ENCODE peak calls at places on chromosome 14, in six cellular contexts. One of them, this sample, is unnamed.
A peak's percentile ranks its signal among the peaks of the same experiment; 100 is the strongest.

GRCh38 chr14:44369401-44370123 is 137.5 kb downstream of the FSCB start:
- DNase-seq in breast epithelium: no peak
- DNase-seq in esophagus muscularis mucosa: no peak
- DNase-seq in cardiac muscle cell: peak; percentile 3
- DNase-seq in mammary epithelial cell: peak; percentile 39
- DNase-seq in GM23338: peak; percentile 8
- DNase-seq in this sample: no peak

GRCh38 chr14:25111061-25111601 is 61.2 kb upstream of the STXBP6 start:
- DNase-seq in GM23338: peak; percentile 25
- DNase-seq in cardiac muscle cell: no peak
- DNase-seq in esophagus muscularis mucosa: no peak
- DNase-seq in breast epithelium: peak; percentile 25
- DNase-seq in mammary epithelial cell: peak; percentile 89
- DNase-seq in this sample: peak; percentile 94

GRCh38 chr14:68987653-68988036 is 8.5 kb upstream of the ACTN1 start:
- DNase-seq in GM23338: peak; percentile 78
- DNase-seq in breast epithelium: no peak
- DNase-seq in mammary epithelial cell: no peak
- DNase-seq in cardiac muscle cell: no peak
- DNase-seq in esophagus muscularis mucosa: no peak
- DNase-seq in this sample: no peak

GRCh38 chr14:23862513-23862912 is 91.1 kb upstream of the DHRS4 start:
- DNase-seq in GM23338: no peak
- DNase-seq in breast epithelium: no peak
- DNase-seq in cardiac muscle cell: no peak
- DNase-seq in mammary epithelial cell: no peak
- DNase-seq in esophagus muscularis mucosa: no peak
- DNase-seq in this sample: no peak

GRCh38 chr14:75514673-75515630 is 7.3 kb upstream of the BATF start:
- DNase-seq in breast epithelium: no peak
- DNase-seq in GM23338: peak; percentile 60
- DNase-seq in mammary epithelial cell: peak; percentile 12
- DNase-seq in esophagus muscularis mucosa: peak; percentile 92
- DNase-seq in cardiac muscle cell: no peak
- DNase-seq in this sample: peak; percentile 16

GRCh38 chr14:99363616-99364290 is 91.8 kb upstream of the BCL11B start:
- DNase-seq in mammary epithelial cell: no peak
- DNase-seq in breast epithelium: no peak
- DNase-seq in cardiac muscle cell: no peak
- DNase-seq in GM23338: peak; percentile 44
- DNase-seq in esophagus muscularis mucosa: no peak
- DNase-seq in this sample: no peak

GRCh38 chr14:33201116-33201515 is 262.4 kb downstream of the NPAS3 start:
- DNase-seq in mammary epithelial cell: no peak
- DNase-seq in GM23338: no peak
- DNase-seq in cardiac muscle cell: no peak
- DNase-seq in breast epithelium: no peak
- DNase-seq in esophagus muscularis mucosa: no peak
- DNase-seq in this sample: no peak

GRCh38 chr14:100285021-100285912 is 21.0 kb downstream of the SLC25A29 start:
- DNase-seq in GM23338: peak; percentile 85
- DNase-seq in esophagus muscularis mucosa: no peak
- DNase-seq in cardiac muscle cell: peak; percentile 81
- DNase-seq in mammary epithelial cell: peak; percentile 50
- DNase-seq in breast epithelium: no peak
- DNase-seq in this sample: no peak

GRCh38 chr14:100019156-100019882 is 45.9 kb upstream of the EVL start:
- DNase-seq in mammary epithelial cell: no peak
- DNase-seq in cardiac muscle cell: peak; percentile 62
- DNase-seq in esophagus muscularis mucosa: no peak
- DNase-seq in breast epithelium: no peak
- DNase-seq in GM23338: peak; percentile 20
- DNase-seq in this sample: no peak

GRCh38 chr14:70735043-70735442 is 74.3 kb downstream of the MAP3K9 start:
- DNase-seq in cardiac muscle cell: peak; percentile 79
- DNase-seq in esophagus muscularis mucosa: no peak
- DNase-seq in breast epithelium: no peak
- DNase-seq in GM23338: no peak
- DNase-seq in mammary epithelial cell: no peak
- DNase-seq in this sample: peak; percentile 25

GRCh38 chr14:68789002-68789797 is 3.7 kb downstream of the ZFP36L1 start:
- DNase-seq in mammary epithelial cell: peak; percentile 59
- DNase-seq in cardiac muscle cell: peak; percentile 64
- DNase-seq in breast epithelium: peak; percentile 78
- DNase-seq in esophagus muscularis mucosa: no peak
- DNase-seq in GM23338: peak; percentile 71
- DNase-seq in this sample: no peak

GRCh38 chr14:103721334-103722120 is 5.9 kb downstream of the ZFYVE21 start:
- DNase-seq in mammary epithelial cell: peak; percentile 94
- DNase-seq in cardiac muscle cell: no peak
- DNase-seq in GM23338: no peak
- DNase-seq in esophagus muscularis mucosa: no peak
- DNase-seq in breast epithelium: peak; percentile 80
- DNase-seq in this sample: no peak

GRCh38 chr14:47211263-47211662 is 464.1 kb downstream of the MDGA2 start:
- DNase-seq in mammary epithelial cell: no peak
- DNase-seq in esophagus muscularis mucosa: no peak
- DNase-seq in breast epithelium: no peak
- DNase-seq in cardiac muscle cell: no peak
- DNase-seq in GM23338: no peak
- DNase-seq in this sample: no peak

GRCh38 chr14:24121210-24121609 is 6.5 kb upstream of the NRL start:
- DNase-seq in cardiac muscle cell: no peak
- DNase-seq in mammary epithelial cell: no peak
- DNase-seq in breast epithelium: no peak
- DNase-seq in GM23338: no peak
- DNase-seq in esophagus muscularis mucosa: no peak
- DNase-seq in this sample: no peak

GRCh38 chr14:20630340-20631022 is 11.0 kb downstream of the OR6S1 start:
- DNase-seq in esophagus muscularis mucosa: no peak
- DNase-seq in GM23338: peak; percentile 85
- DNase-seq in cardiac muscle cell: peak; percentile 40
- DNase-seq in mammary epithelial cell: peak; percentile 73
- DNase-seq in breast epithelium: no peak
- DNase-seq in this sample: no peak

GRCh38 chr14:56087824-56088571 is 30.2 kb upstream of the PELI2 start:
- DNase-seq in GM23338: no peak
- DNase-seq in breast epithelium: no peak
- DNase-seq in cardiac muscle cell: peak; percentile 27
- DNase-seq in esophagus muscularis mucosa: no peak
- DNase-seq in mammary epithelial cell: no peak
- DNase-seq in this sample: peak; percentile 8

GRCh38 chr14:103073367-103073875 is 10.6 kb upstream of the LBHD2 start:
- DNase-seq in breast epithelium: no peak
- DNase-seq in esophagus muscularis mucosa: peak; percentile 91
- DNase-seq in mammary epithelial cell: no peak
- DNase-seq in cardiac muscle cell: no peak
- DNase-seq in GM23338: no peak
- DNase-seq in this sample: no peak

GRCh38 chr14:31045501-31046080 is 19.4 kb upstream of the STRN3 start:
- DNase-seq in cardiac muscle cell: no peak
- DNase-seq in breast epithelium: no peak
- DNase-seq in mammary epithelial cell: no peak
- DNase-seq in GM23338: no peak
- DNase-seq in esophagus muscularis mucosa: no peak
- DNase-seq in this sample: no peak

GRCh38 chr14:71647086-71647784 is 285.0 kb upstream of the RGS6 start:
- DNase-seq in breast epithelium: no peak
- DNase-seq in GM23338: peak; percentile 95
- DNase-seq in esophagus muscularis mucosa: no peak
- DNase-seq in cardiac muscle cell: no peak
- DNase-seq in mammary epithelial cell: peak; percentile 64
- DNase-seq in this sample: no peak

GRCh38 chr14:85187521-85187920 is 342.4 kb upstream of the FLRT2 start:
- DNase-seq in esophagus muscularis mucosa: no peak
- DNase-seq in breast epithelium: no peak
- DNase-seq in cardiac muscle cell: no peak
- DNase-seq in GM23338: no peak
- DNase-seq in mammary epithelial cell: peak; percentile 15
- DNase-seq in this sample: no peak

GRCh38 chr14:93013368-93013719 is 90.4 kb downstream of the CHGA start:
- DNase-seq in cardiac muscle cell: no peak
- DNase-seq in esophagus muscularis mucosa: no peak
- DNase-seq in breast epithelium: no peak
- DNase-seq in mammary epithelial cell: peak; percentile 34
- DNase-seq in GM23338: no peak
- DNase-seq in this sample: no peak
- H3K4me3 ChIP-seq in cardiac muscle cell: no peak overlapping the region
- H3K4me3 ChIP-seq in esophagus muscularis mucosa: no peak overlapping the region
- H3K4me3 ChIP-seq in breast epithelium: no peak overlapping the region
- H3K4me3 ChIP-seq in mammary epithelial cell: no peak overlapping the region
- H3K4me3 ChIP-seq in GM23338: no peak overlapping the region
- H3K4me3 ChIP-seq in this sample: no peak overlapping the region

GRCh38 chr14:89613260-89614008 is 196.4 kb upstream of the FOXN3 start:
- DNase-seq in mammary epithelial cell: no peak
- DNase-seq in esophagus muscularis mucosa: no peak
- DNase-seq in breast epithelium: no peak
- DNase-seq in cardiac muscle cell: no peak
- DNase-seq in GM23338: no peak
- DNase-seq in this sample: no peak
- H3K4me3 ChIP-seq in mammary epithelial cell: no peak overlapping the region
- H3K4me3 ChIP-seq in esophagus muscularis mucosa: no peak overlapping the region
- H3K4me3 ChIP-seq in breast epithelium: no peak overlapping the region
- H3K4me3 ChIP-seq in cardiac muscle cell: no peak overlapping the region
- H3K4me3 ChIP-seq in GM23338: peak overlapping the region; percentile 15
- H3K4me3 ChIP-seq in this sample: no peak overlapping the region

GRCh38 chr14:64715146-64715627 is 11.0 kb downstream of the PLEKHG3 start:
- DNase-seq in mammary epithelial cell: no peak
- DNase-seq in cardiac muscle cell: no peak
- DNase-seq in GM23338: peak; percentile 47
- DNase-seq in breast epithelium: no peak
- DNase-seq in esophagus muscularis mucosa: no peak
- DNase-seq in this sample: no peak
- H3K4me3 ChIP-seq in mammary epithelial cell: no peak overlapping the region
- H3K4me3 ChIP-seq in cardiac muscle cell: no peak overlapping the region
- H3K4me3 ChIP-seq in GM23338: peak overlapping the region; percentile 50
- H3K4me3 ChIP-seq in breast epithelium: no peak overlapping the region
- H3K4me3 ChIP-seq in esophagus muscularis mucosa: peak overlapping the region; percentile 50
- H3K4me3 ChIP-seq in this sample: no peak overlapping the region

DNA sequence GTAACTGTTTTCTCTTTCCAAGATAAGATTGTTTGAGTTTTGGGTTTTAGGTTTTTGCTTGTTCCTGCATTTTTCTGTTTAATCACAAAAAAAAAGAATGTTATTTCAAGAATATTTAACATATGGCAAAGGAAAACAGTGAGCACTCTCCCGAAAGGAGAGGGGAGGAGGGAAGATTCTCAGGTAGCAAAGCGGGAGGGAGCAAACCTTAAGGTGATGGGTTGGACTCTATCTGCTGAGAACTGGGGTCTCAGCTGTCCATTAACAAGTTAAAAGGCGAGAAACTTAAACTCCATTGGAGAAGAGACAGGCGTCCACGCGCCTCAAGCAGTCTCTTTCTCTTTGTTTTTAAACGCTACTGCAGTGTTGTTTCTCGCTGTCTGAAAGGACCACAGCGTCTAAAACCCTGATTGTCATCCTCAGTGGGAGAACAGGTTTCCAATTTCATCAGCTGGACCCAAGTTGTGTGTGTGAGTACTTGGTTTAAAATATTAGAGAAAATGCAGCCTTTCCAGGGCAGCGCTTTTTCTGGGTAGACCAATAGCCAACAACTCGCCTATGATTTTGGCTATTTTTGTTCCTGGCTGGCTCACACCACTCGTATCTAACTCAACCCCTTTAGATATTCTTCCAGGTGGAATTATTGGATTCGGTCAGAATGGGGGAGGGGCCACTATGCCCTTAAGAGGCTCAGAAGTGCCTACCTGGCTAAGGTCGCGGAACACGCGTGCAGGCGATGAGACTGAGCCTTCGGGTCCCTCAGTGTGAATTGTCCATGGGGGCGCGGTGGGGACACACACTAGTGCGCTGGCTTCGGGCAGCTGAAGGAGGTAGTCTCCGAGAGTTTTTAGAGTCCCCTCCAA is 8.2 kb downstream of the SIX1 start:
- DNase-seq in cardiac muscle cell: no peak
- DNase-seq in mammary epithelial cell: no peak
- DNase-seq in esophagus muscularis mucosa: no peak
- DNase-seq in breast epithelium: no peak
- DNase-seq in GM23338: peak; percentile 52
- DNase-seq in this sample: no peak
- H3K4me3 ChIP-seq in cardiac muscle cell: no peak overlapping the region
- H3K4me3 ChIP-seq in mammary epithelial cell: no peak overlapping the region
- H3K4me3 ChIP-seq in esophagus muscularis mucosa: no peak overlapping the region
- H3K4me3 ChIP-seq in breast epithelium: no peak overlapping the region
- H3K4me3 ChIP-seq in GM23338: peak overlapping the region; percentile 49
- H3K4me3 ChIP-seq in this sample: peak overlapping the region; percentile 79

GRCh38 chr14:73567365-73567764 is 1.6 kb upstream of the ACOT2 start:
- DNase-seq in cardiac muscle cell: no peak
- DNase-seq in esophagus muscularis mucosa: no peak
- DNase-seq in breast epithelium: no peak
- DNase-seq in mammary epithelial cell: no peak
- DNase-seq in GM23338: no peak
- DNase-seq in this sample: no peak
- H3K4me3 ChIP-seq in cardiac muscle cell: no peak overlapping the region
- H3K4me3 ChIP-seq in esophagus muscularis mucosa: peak overlapping the region; percentile 76
- H3K4me3 ChIP-seq in breast epithelium: no peak overlapping the region
- H3K4me3 ChIP-seq in mammary epithelial cell: no peak overlapping the region
- H3K4me3 ChIP-seq in GM23338: no peak overlapping the region
- H3K4me3 ChIP-seq in this sample: no peak overlapping the region

DNA sequence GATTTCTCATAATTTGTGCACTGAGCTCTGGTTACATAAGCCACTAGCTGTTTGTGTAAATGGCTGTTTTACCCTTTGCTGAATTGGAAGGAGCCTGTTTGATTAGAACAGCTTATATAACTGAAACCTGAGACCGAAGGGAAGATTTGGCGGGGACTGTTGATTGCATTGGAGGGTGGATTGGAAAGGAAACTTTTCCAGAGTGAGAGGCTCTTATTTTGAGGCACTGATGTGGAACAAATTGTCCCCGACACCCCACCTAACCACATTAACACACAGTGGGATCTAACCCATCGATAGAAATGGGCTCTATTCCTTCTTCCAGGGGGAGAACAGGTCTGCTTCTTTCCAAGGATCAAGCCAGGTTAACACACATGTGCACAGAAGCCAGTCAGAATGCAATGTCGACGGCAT is 51.7 kb downstream of the TMEM30B start:
- DNase-seq in breast epithelium: no peak
- DNase-seq in cardiac muscle cell: peak; percentile 10
- DNase-seq in esophagus muscularis mucosa: no peak
- DNase-seq in GM23338: no peak
- DNase-seq in mammary epithelial cell: no peak
- DNase-seq in this sample: no peak
- H3K4me3 ChIP-seq in breast epithelium: no peak overlapping the region
- H3K4me3 ChIP-seq in cardiac muscle cell: no peak overlapping the region
- H3K4me3 ChIP-seq in esophagus muscularis mucosa: no peak overlapping the region
- H3K4me3 ChIP-seq in GM23338: no peak overlapping the region
- H3K4me3 ChIP-seq in mammary epithelial cell: no peak overlapping the region
- H3K4me3 ChIP-seq in this sample: no peak overlapping the region

This sample was measured in skeletal muscle cell.